ENCODE peak calls at places on chromosomes 11 and 22, in six cellular contexts. One of them, this sample, is unnamed.

GRCh38 chr11:120344302-120345004 is 8.2 kb downstream of the ARHGEF12 start:
- DNase-seq in GM23338: no peak
- DNase-seq in K562: peak
- DNase-seq in H1: no peak
- DNase-seq in HepG2: no peak
- DNase-seq in GM12878: peak
- DNase-seq in this sample: no peak

GRCh38 chr11:96267490-96268010 is 75.4 kb downstream of the MAML2 start:
- DNase-seq in H1: no peak
- DNase-seq in K562: no peak
- DNase-seq in GM23338: no peak
- DNase-seq in GM12878: peak
- DNase-seq in HepG2: no peak
- DNase-seq in this sample: no peak

GRCh38 chr11:17506314-17506713 is 29.7 kb upstream of the ABCC8 start:
- DNase-seq in K562: no peak
- DNase-seq in H1: no peak
- DNase-seq in HepG2: no peak
- DNase-seq in GM23338: no peak
- DNase-seq in GM12878: no peak
- DNase-seq in this sample: no peak

GRCh38 chr22:38325575-38325974 is 8.3 kb upstream of the CSNK1E start:
- DNase-seq in H1: peak
- DNase-seq in K562: no peak
- DNase-seq in HepG2: no peak
- DNase-seq in GM23338: peak
- DNase-seq in GM12878: no peak
- DNase-seq in this sample: peak

GRCh38 chr11:66211100-66211499 is 57.3 kb upstream of the RAB1B start:
- DNase-seq in K562: no peak
- DNase-seq in HepG2: no peak
- DNase-seq in GM23338: no peak
- DNase-seq in H1: no peak
- DNase-seq in GM12878: no peak
- DNase-seq in this sample: no peak

GRCh38 chr11:64996710-64997380 is at the start of gene BATF2:
- DNase-seq in GM23338: peak
- DNase-seq in K562: peak
- DNase-seq in H1: peak
- DNase-seq in GM12878: no peak
- DNase-seq in HepG2: peak
- DNase-seq in this sample: peak

GRCh38 chr22:35459423-35459894 is 59.5 kb downstream of the MCM5 start:
- DNase-seq in GM23338: no peak
- DNase-seq in K562: no peak
- DNase-seq in GM12878: no peak
- DNase-seq in HepG2: no peak
- DNase-seq in H1: no peak
- DNase-seq in this sample: no peak

GRCh38 chr11:102762414-102762813 is 18.0 kb downstream of the MMP10 start:
- DNase-seq in K562: no peak
- DNase-seq in H1: no peak
- DNase-seq in HepG2: no peak
- DNase-seq in GM12878: no peak
- DNase-seq in GM23338: no peak
- DNase-seq in this sample: no peak

GRCh38 chr11:70233511-70233919 is 30.4 kb downstream of the FADD start:
- DNase-seq in GM23338: no peak
- DNase-seq in GM12878: no peak
- DNase-seq in H1: no peak
- DNase-seq in HepG2: peak
- DNase-seq in K562: peak
- DNase-seq in this sample: no peak

GRCh38 chr11:69666752-69667536 is 8.2 kb downstream of the LTO1 start:
- DNase-seq in H1: no peak
- DNase-seq in K562: no peak
- DNase-seq in GM23338: no peak
- DNase-seq in HepG2: no peak
- DNase-seq in GM12878: no peak
- DNase-seq in this sample: no peak

GRCh38 chr11:96213500-96213899 is 129.5 kb downstream of the MAML2 start:
- DNase-seq in GM23338: no peak
- DNase-seq in GM12878: no peak
- DNase-seq in HepG2: no peak
- DNase-seq in H1: no peak
- DNase-seq in K562: peak
- DNase-seq in this sample: no peak

GRCh38 chr11:116736763-116737162 is 36.0 kb downstream of the BUD13 start:
- DNase-seq in K562: peak
- DNase-seq in GM12878: no peak
- DNase-seq in H1: no peak
- DNase-seq in GM23338: peak
- DNase-seq in HepG2: peak
- DNase-seq in this sample: no peak

GRCh38 chr22:19779685-19780268 is 19.2 kb downstream of the TBX1 start:
- DNase-seq in H1: no peak
- DNase-seq in K562: peak
- DNase-seq in HepG2: no peak
- DNase-seq in GM12878: no peak
- DNase-seq in GM23338: no peak
- DNase-seq in this sample: peak

GRCh38 chr11:59918987-59919589 is 19.1 kb upstream of the OOSP1 start:
- DNase-seq in H1: no peak
- DNase-seq in GM23338: peak
- DNase-seq in K562: peak
- DNase-seq in HepG2: peak
- DNase-seq in GM12878: no peak
- DNase-seq in this sample: peak

GRCh38 chr22:34886391-34886790 is 179.6 kb upstream of the ISX start:
- DNase-seq in GM23338: no peak
- DNase-seq in HepG2: no peak
- DNase-seq in H1: no peak
- DNase-seq in K562: no peak
- DNase-seq in GM12878: no peak
- DNase-seq in this sample: no peak

GRCh38 chr11:61494341-61495038 is 14.1 kb upstream of the LRRC10B start:
- DNase-seq in GM12878: no peak
- DNase-seq in GM23338: no peak
- DNase-seq in HepG2: no peak
- DNase-seq in K562: no peak
- DNase-seq in H1: no peak
- DNase-seq in this sample: no peak

GRCh38 chr11:119671561-119672015 is 57.4 kb downstream of the NECTIN1 start:
- DNase-seq in H1: no peak
- DNase-seq in GM12878: no peak
- DNase-seq in K562: no peak
- DNase-seq in GM23338: no peak
- DNase-seq in HepG2: no peak
- DNase-seq in this sample: no peak

GRCh38 chr11:29282088-29282487 is 734.7 kb downstream of the KCNA4 start:
- DNase-seq in K562: no peak
- DNase-seq in GM23338: no peak
- DNase-seq in GM12878: no peak
- DNase-seq in H1: no peak
- DNase-seq in HepG2: peak
- DNase-seq in this sample: no peak

GRCh38 chr11:101692980-101693379 is 109.2 kb upstream of the TRPC6 start:
- DNase-seq in H1: no peak
- DNase-seq in GM23338: no peak
- DNase-seq in HepG2: no peak
- DNase-seq in K562: no peak
- DNase-seq in GM12878: no peak
- DNase-seq in this sample: no peak

GRCh38 chr11:27754035-27755017 is 54.1 kb upstream of the BDNF start:
- DNase-seq in H1: no peak
- DNase-seq in K562: peak
- DNase-seq in GM12878: no peak
- DNase-seq in HepG2: no peak
- DNase-seq in GM23338: no peak
- DNase-seq in this sample: no peak

DNA sequence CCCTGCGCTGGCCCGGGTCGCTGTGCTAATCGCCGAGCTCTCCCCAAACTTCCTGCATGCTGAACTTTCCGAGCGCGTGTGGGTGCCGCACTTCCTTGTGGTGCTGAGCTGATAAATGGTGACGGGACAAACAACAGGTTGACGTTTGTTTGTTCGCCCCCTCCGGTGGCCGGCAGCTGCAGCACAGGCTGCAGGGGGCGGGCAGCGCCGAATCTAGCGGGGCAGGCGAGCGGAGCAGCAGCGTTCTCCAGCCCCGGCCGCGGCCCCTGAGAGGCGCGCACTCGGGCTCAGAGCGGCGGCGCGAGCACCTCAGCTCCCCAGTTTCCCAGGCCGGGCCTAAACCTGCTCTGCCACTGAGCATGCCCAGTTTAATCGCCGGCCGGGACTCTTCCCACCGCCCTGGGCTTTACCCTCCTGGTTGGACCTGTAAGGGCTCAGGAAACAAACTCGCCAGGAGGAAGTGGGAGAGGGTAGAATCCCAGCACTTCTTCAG is at the start of gene PDGFD:
- DNase-seq in HepG2: peak
- DNase-seq in K562: peak
- DNase-seq in GM12878: no peak
- DNase-seq in H1: peak
- DNase-seq in GM23338: peak
- DNase-seq in this sample: peak
- TF ChIP-seq CTCF in HepG2: peak
- TF ChIP-seq CTCF in K562: no peak
- TF ChIP-seq CTCF in GM12878: no peak
- TF ChIP-seq CTCF in H1: peak
- TF ChIP-seq CTCF in GM23338: peak
- TF ChIP-seq CTCF in this sample: no peak

DNA sequence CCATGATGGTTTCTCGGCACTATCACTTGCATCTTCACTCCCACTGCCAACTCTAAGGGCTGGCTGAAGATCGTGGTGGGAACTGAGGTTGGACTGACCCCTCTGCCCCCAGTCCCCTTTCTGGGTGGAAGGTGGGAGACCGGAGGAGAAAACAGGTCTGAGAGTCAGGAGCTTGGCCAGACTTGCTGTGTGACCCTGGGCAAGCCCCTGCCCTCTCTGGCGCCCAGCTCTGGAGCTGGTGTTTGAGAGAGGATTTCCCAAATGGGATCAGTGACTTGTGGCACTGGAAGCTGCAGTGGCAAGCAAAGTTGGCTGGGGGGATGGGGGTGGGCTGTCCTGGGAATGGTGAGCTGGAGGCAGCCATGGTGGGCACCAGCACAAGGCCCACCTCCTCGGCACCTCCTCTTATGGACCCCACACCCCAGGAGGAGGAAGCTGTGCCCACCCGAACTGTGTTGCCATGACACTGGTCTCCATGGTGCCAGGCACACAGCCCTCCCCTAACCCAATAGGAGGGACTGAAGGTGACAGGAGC is 6.5 kb upstream of the PDE2A start:
- DNase-seq in K562: no peak
- DNase-seq in HepG2: no peak
- DNase-seq in GM12878: no peak
- DNase-seq in H1: no peak
- DNase-seq in GM23338: no peak
- DNase-seq in this sample: no peak
- TF ChIP-seq CREB1 in K562: no peak
- TF ChIP-seq CREB1 in HepG2: no peak
- TF ChIP-seq CREB1 in GM12878: no peak
- TF ChIP-seq CREB1 in H1: no peak
- TF ChIP-seq CREB1 in GM23338: no peak
- TF ChIP-seq CREB1 in this sample: no peak

GRCh38 chr11:123233280-123233977 is 38.4 kb upstream of the CLMP start:
- DNase-seq in H1: no peak
- DNase-seq in HepG2: no peak
- DNase-seq in GM23338: no peak
- DNase-seq in K562: no peak
- DNase-seq in GM12878: peak
- DNase-seq in this sample: no peak

GRCh38 chr11:123238297-123238696 is 43.2 kb upstream of the CLMP start:
- DNase-seq in H1: no peak
- DNase-seq in GM12878: no peak
- DNase-seq in GM23338: no peak
- DNase-seq in K562: no peak
- DNase-seq in HepG2: no peak
- DNase-seq in this sample: no peak

GRCh38 chr11:123235687-123236261 is 40.7 kb upstream of the CLMP start:
- DNase-seq in H1: no peak
- DNase-seq in GM12878: no peak
- DNase-seq in K562: no peak
- DNase-seq in HepG2: no peak
- DNase-seq in GM23338: no peak
- DNase-seq in this sample: no peak

GRCh38 chr11:123233978-123234340 is 38.9 kb upstream of the CLMP start:
- DNase-seq in GM12878: no peak
- DNase-seq in H1: no peak
- DNase-seq in HepG2: no peak
- DNase-seq in GM23338: no peak
- DNase-seq in K562: no peak
- DNase-seq in this sample: no peak

GRCh38 chr11:123235117-123235686 is 40.2 kb upstream of the CLMP start:
- DNase-seq in GM12878: no peak
- DNase-seq in GM23338: peak
- DNase-seq in K562: peak
- DNase-seq in HepG2: peak
- DNase-seq in H1: no peak
- DNase-seq in this sample: peak
- TF ChIP-seq CTCF in GM12878: peak
- TF ChIP-seq CTCF in GM23338: peak
- TF ChIP-seq CTCF in K562: peak
- TF ChIP-seq CTCF in HepG2: peak
- TF ChIP-seq CTCF in H1: peak
- TF ChIP-seq CTCF in this sample: peak

DNA sequence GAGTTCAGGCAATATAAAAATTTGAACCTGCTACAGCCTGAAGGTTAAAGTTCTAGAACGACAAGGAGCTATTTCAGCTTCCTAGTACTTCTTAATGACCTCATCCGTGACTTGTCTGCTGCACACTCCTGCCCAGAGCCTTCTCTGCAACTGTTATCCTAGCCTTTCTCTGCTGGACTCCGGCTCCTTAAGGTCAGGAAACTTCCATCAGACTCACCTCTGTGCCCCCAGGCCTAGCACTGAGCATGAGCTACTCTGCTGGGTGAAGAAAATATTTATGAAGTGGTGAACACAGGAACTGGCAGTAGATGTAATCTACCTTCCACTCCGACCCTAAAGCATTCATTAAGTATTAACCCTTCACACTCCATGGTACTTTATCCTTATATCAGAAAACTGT is 18.4 kb downstream of the CSNK2A3 start:
- DNase-seq in GM12878: no peak
- DNase-seq in K562: no peak
- DNase-seq in H1: no peak
- DNase-seq in GM23338: no peak
- DNase-seq in HepG2: no peak
- DNase-seq in this sample: no peak
- TF ChIP-seq CREB1 in GM12878: no peak
- TF ChIP-seq CREB1 in K562: no peak
- TF ChIP-seq CREB1 in H1: no peak
- TF ChIP-seq CREB1 in GM23338: no peak
- TF ChIP-seq CREB1 in HepG2: no peak
- TF ChIP-seq CREB1 in this sample: no peak

DNA sequence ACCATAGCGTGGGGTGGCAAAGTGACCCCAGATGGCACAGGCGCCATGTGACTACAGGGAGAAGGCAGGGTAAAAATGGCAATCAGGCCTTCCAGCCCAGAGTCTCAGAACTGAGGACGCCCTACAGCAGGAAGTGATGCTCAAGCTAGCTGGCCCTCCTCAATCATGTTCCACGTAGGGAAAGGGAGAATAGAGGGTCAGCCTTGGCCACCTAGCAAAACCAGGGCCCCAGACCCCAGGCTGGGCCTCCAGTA is 978 bp upstream of the ANKRD13D start:
- DNase-seq in HepG2: no peak
- DNase-seq in GM23338: no peak
- DNase-seq in H1: no peak
- DNase-seq in K562: no peak
- DNase-seq in GM12878: no peak
- DNase-seq in this sample: no peak
- TF ChIP-seq CTCF in HepG2: no peak
- TF ChIP-seq CTCF in GM23338: no peak
- TF ChIP-seq CTCF in H1: no peak
- TF ChIP-seq CTCF in K562: no peak
- TF ChIP-seq CTCF in GM12878: no peak
- TF ChIP-seq CTCF in this sample: no peak

This sample was measured in WTC11.